ENCODE peak calls at places on chromosomes 4 and X, in five cellular contexts. M is GM12878, A is HCT116, E is upper lobe of left lung, P is GM23338. U is an unnamed sample.

GRCh38 chrX:39834600-39834999 is 263.2 kb downstream of the BCOR start:
- ATAC-seq in A (no peak), E (no peak), M (peak; percentile 57), P (no peak), U (no peak)

GRCh38 chrX:79138658-79139241 is 5.7 kb upstream of the GPR174 start:
- ATAC-seq in E (no peak), A (no peak), P (no peak), M (peak; percentile 95), U (no peak)

GRCh38 chr4:188704288-188704687 is 565.0 kb downstream of the TRIML1 start:
- ATAC-seq in A (no peak), P (no peak), E (no peak), M (no peak), U (no peak)

GRCh38 chr4:125390126-125390525 is 75.4 kb downstream of the FAT4 start:
- ATAC-seq in M (no peak), A (no peak), P (no peak), E (peak; percentile 61), U (peak; percentile 79)

GRCh38 chr4:99845179-99845578 is 28.6 kb downstream of the DAPP1 start:
- ATAC-seq in M (no peak), E (no peak), A (no peak), P (no peak), U (no peak)

GRCh38 chr4:186743261-186743660 is 19.6 kb upstream of the FAT1 start:
- ATAC-seq in A (no peak), E (no peak), P (no peak), M (no peak), U (no peak)

GRCh38 chr4:4417886-4418285 is 31.0 kb downstream of the NSG1 start:
- ATAC-seq in M (no peak), P (no peak), A (no peak), E (no peak), U (no peak)

GRCh38 chrX:135112096-135112729 is 8.1 kb downstream of the ETDB start:
- ATAC-seq in M (peak; percentile 81), A (peak; percentile 90), P (peak; percentile 78), E (peak; percentile 78), U (no peak)

GRCh38 chr4:128288689-128289106 is 1.1 kb upstream of the PGRMC2 start:
- ATAC-seq in E (no peak), A (no peak), P (no peak), M (peak; percentile 2), U (no peak)

GRCh38 chr4:168572002-168572401 is 75.2 kb downstream of the PALLD start:
- ATAC-seq in M (no peak), E (no peak), P (no peak), A (no peak), U (no peak)

GRCh38 chr4:123244233-123244632 is 152.4 kb upstream of the SPRY1 start:
- ATAC-seq in M (peak; percentile 64), E (peak; percentile 59), A (no peak), P (peak; percentile 53), U (peak; percentile 82)

GRCh38 chr4:41594439-41594838 is 56.5 kb downstream of the LIMCH1 start:
- ATAC-seq in P (no peak), E (no peak), M (no peak), A (no peak), U (no peak)

GRCh38 chr4:84814100-84814750 is 152.3 kb downstream of the WDFY3 start:
- ATAC-seq in E (no peak), P (no peak), M (peak; percentile 36), A (peak; percentile 77), U (peak; percentile 80)

GRCh38 chrX:40068048-40068447 is 29.7 kb downstream of the BCOR start:
- ATAC-seq in E (no peak), P (no peak), A (peak; percentile 48), M (peak; percentile 42), U (no peak)

GRCh38 chr4:185542626-185543336 is 7.5 kb upstream of the PDLIM3 start:
- ATAC-seq in A (no peak), P (no peak), E (peak; percentile 67), M (no peak), U (peak; percentile 91)
- TF ChIP-seq POLR2AphosphoS5 in A (no peak), P (no peak), E (peak; percentile 16), M (no peak), U (peak; percentile 79)

DNA sequence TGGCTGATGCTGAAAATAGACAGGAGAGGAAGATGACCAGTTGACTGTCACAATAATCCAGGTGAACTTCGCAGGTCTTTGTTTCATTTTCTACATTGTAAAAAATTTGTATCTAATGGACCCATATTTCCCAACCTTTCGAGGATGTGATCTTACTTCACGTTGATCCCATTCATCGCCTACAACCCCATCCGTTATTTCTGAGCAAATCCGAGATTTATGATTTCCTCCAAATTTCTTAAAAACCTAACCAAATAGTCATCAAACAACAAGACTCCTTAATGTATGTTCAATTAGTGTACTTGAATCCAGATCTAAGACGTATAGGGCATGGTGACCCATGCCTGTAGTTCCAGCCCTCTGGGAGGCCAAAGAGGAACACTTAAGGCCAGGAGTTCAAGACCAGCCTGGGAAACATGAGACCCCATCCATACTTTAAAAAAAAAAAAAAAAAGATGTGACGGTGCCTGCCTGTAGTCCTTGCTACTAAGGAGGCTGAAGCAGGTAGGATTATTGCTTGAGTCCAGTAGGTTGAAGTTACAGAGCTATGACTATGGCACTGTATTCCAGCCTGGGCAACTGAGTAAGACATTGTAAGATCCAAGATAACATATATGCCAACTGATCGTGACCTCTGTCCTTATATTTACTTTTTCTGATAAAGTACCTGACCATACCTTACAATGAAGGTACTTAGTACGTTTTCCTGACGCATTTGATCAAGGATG is 5.7 kb downstream of the RPL9 start:
- ATAC-seq in E (no peak), M (no peak), A (peak; percentile 13), P (no peak), U (no peak)
- TF ChIP-seq POLR2AphosphoS5 in E (no peak), M (peak; percentile 69), A (peak; percentile 60), P (no peak), U (no peak)

GRCh38 chrX:154369453-154370299 is 4.8 kb downstream of the FLNA start:
- ATAC-seq in P (peak; percentile 9), M (peak; percentile 11), E (peak; percentile 69), A (peak; percentile 47), U (peak; percentile 60)
- TF ChIP-seq POLR2AphosphoS5 in P (peak; percentile 46), M (no peak), E (peak; percentile 67), A (peak; percentile 13), U (peak; percentile 72)

DNA sequence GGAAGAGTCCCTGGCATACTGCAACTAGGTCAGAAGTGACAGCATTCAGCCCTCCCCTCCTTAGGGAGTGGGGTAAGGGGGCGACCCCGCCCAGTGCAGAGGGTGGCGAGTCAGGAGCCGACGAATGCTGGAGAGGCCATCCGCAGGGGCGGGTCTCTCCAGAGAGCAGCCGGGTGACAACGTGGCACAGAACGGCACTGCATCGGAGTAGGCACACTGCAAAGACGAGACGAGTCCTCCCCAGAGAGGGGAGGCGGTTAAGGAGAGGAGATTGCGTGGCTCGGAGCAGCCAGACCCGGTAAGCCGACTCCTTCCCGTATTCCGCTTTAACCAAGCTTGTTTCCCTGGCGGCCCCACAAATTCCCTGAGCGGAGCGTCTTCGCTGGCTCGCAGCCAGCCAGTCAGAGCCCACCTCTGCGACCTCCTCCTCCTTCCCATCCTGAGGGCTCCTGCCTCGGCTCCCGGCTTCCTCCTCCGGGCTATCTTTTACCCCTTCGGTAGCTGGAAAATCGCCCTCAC is 54.9 kb downstream of the LINC00632 start:
- ATAC-seq in M (no peak), A (no peak), E (peak; percentile 66), P (peak; percentile 90), U (peak; percentile 22)
- TF ChIP-seq POLR2AphosphoS5 in M (no peak), A (no peak), E (no peak), P (peak; percentile 60), U (no peak)